ENCODE peak calls at places on chromosome 12, in seven cellular contexts. One of them, this sample, is unnamed.

GRCh38 chr12:2061402-2061801 is 8.6 kb downstream of the CACNA1C start:
- DNase-seq in right lobe of liver: no peak
- DNase-seq in heart right ventricle: peak; percentile 30
- DNase-seq in cardiac muscle cell: no peak
- DNase-seq in AG04450: no peak
- DNase-seq in coronary artery: no peak
- DNase-seq in kidney: no peak
- DNase-seq in this sample: no peak

GRCh38 chr12:64889434-64890216 is 65.2 kb downstream of the TBC1D30 start:
- DNase-seq in cardiac muscle cell: no peak
- DNase-seq in right lobe of liver: no peak
- DNase-seq in heart right ventricle: no peak
- DNase-seq in coronary artery: no peak
- DNase-seq in AG04450: no peak
- DNase-seq in kidney: no peak
- DNase-seq in this sample: no peak

GRCh38 chr12:51897181-51897580 is 9.3 kb downstream of the ANKRD33 start:
- DNase-seq in AG04450: no peak
- DNase-seq in right lobe of liver: no peak
- DNase-seq in kidney: no peak
- DNase-seq in heart right ventricle: peak; percentile 47
- DNase-seq in coronary artery: peak; percentile 66
- DNase-seq in cardiac muscle cell: peak; percentile 60
- DNase-seq in this sample: no peak

GRCh38 chr12:52837781-52838736 is 3.9 kb upstream of the KRT79 start:
- DNase-seq in right lobe of liver: no peak
- DNase-seq in cardiac muscle cell: peak; percentile 46
- DNase-seq in AG04450: no peak
- DNase-seq in coronary artery: no peak
- DNase-seq in kidney: no peak
- DNase-seq in heart right ventricle: no peak
- DNase-seq in this sample: no peak

GRCh38 chr12:95859344-95859816 is 628 bp downstream of the SNRPF start:
- DNase-seq in coronary artery: no peak
- DNase-seq in AG04450: no peak
- DNase-seq in heart right ventricle: no peak
- DNase-seq in kidney: no peak
- DNase-seq in right lobe of liver: no peak
- DNase-seq in cardiac muscle cell: peak; percentile 26
- DNase-seq in this sample: no peak

GRCh38 chr12:75289678-75290200 is 40.4 kb downstream of the CAPS2 start:
- DNase-seq in coronary artery: no peak
- DNase-seq in cardiac muscle cell: peak; percentile 19
- DNase-seq in AG04450: no peak
- DNase-seq in right lobe of liver: no peak
- DNase-seq in heart right ventricle: no peak
- DNase-seq in kidney: no peak
- DNase-seq in this sample: no peak

GRCh38 chr12:76006028-76006916 is 25.3 kb downstream of the PHLDA1 start:
- DNase-seq in AG04450: no peak
- DNase-seq in cardiac muscle cell: no peak
- DNase-seq in heart right ventricle: no peak
- DNase-seq in coronary artery: no peak
- DNase-seq in kidney: no peak
- DNase-seq in right lobe of liver: no peak
- DNase-seq in this sample: no peak

GRCh38 chr12:127147724-127148123 is 1119.2 kb upstream of the TMEM132C start:
- DNase-seq in AG04450: no peak
- DNase-seq in kidney: no peak
- DNase-seq in heart right ventricle: no peak
- DNase-seq in cardiac muscle cell: peak; percentile 28
- DNase-seq in right lobe of liver: no peak
- DNase-seq in coronary artery: no peak
- DNase-seq in this sample: no peak

GRCh38 chr12:9648701-9649531 is 20.6 kb upstream of the CLEC2D start:
- DNase-seq in AG04450: no peak
- DNase-seq in kidney: no peak
- DNase-seq in cardiac muscle cell: no peak
- DNase-seq in right lobe of liver: no peak
- DNase-seq in heart right ventricle: no peak
- DNase-seq in coronary artery: no peak
- DNase-seq in this sample: no peak

GRCh38 chr12:104805186-104805585 is 152.9 kb downstream of the SLC41A2 start:
- DNase-seq in cardiac muscle cell: peak; percentile 64
- DNase-seq in right lobe of liver: no peak
- DNase-seq in heart right ventricle: no peak
- DNase-seq in coronary artery: no peak
- DNase-seq in AG04450: peak; percentile 20
- DNase-seq in kidney: no peak
- DNase-seq in this sample: no peak

GRCh38 chr12:110937104-110937641 is 16.8 kb upstream of the MYL2 start:
- DNase-seq in heart right ventricle: peak; percentile 67
- DNase-seq in right lobe of liver: peak; percentile 64
- DNase-seq in kidney: peak; percentile 78
- DNase-seq in cardiac muscle cell: peak; percentile 59
- DNase-seq in AG04450: no peak
- DNase-seq in coronary artery: no peak
- DNase-seq in this sample: no peak
- H3K4me3 ChIP-seq in heart right ventricle: peak overlapping the region; percentile 27
- H3K4me3 ChIP-seq in right lobe of liver: no peak overlapping the region
- H3K4me3 ChIP-seq in kidney: no peak overlapping the region
- H3K4me3 ChIP-seq in cardiac muscle cell: peak overlapping the region; percentile 0
- H3K4me3 ChIP-seq in AG04450: no peak overlapping the region
- H3K4me3 ChIP-seq in coronary artery: no peak overlapping the region
- H3K4me3 ChIP-seq in this sample: no peak overlapping the region

GRCh38 chr12:119727600-119728436 is 59.9 kb downstream of the PRKAB1 start:
- DNase-seq in coronary artery: no peak
- DNase-seq in AG04450: no peak
- DNase-seq in kidney: no peak
- DNase-seq in right lobe of liver: no peak
- DNase-seq in cardiac muscle cell: no peak
- DNase-seq in heart right ventricle: no peak
- DNase-seq in this sample: no peak

GRCh38 chr12:119725523-119725922 is 57.6 kb downstream of the PRKAB1 start:
- DNase-seq in right lobe of liver: no peak
- DNase-seq in AG04450: no peak
- DNase-seq in cardiac muscle cell: no peak
- DNase-seq in heart right ventricle: no peak
- DNase-seq in coronary artery: no peak
- DNase-seq in kidney: no peak
- DNase-seq in this sample: no peak

GRCh38 chr12:119730381-119730780 is 62.4 kb downstream of the PRKAB1 start:
- DNase-seq in AG04450: no peak
- DNase-seq in kidney: no peak
- DNase-seq in heart right ventricle: no peak
- DNase-seq in cardiac muscle cell: no peak
- DNase-seq in coronary artery: no peak
- DNase-seq in right lobe of liver: no peak
- DNase-seq in this sample: no peak

GRCh38 chr12:119729871-119730270 is 61.9 kb downstream of the PRKAB1 start:
- DNase-seq in AG04450: no peak
- DNase-seq in coronary artery: no peak
- DNase-seq in kidney: no peak
- DNase-seq in cardiac muscle cell: no peak
- DNase-seq in right lobe of liver: no peak
- DNase-seq in heart right ventricle: no peak
- DNase-seq in this sample: no peak

DNA sequence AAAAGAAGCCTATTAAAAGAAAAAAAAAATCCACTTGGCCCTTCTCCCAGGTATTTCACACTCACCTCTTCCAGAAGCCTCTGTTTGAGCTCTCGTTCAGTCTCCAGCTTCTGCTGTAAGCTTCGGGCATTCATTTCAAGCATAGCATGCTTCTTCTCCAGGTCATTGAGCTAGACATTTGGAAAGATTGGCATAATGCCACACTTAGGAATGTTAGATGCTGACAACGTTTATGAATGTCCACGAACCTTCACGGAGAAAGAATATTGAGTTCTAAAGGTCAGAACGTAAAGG is 60.5 kb downstream of the PRKAB1 start:
- DNase-seq in AG04450: no peak
- DNase-seq in right lobe of liver: no peak
- DNase-seq in heart right ventricle: no peak
- DNase-seq in cardiac muscle cell: no peak
- DNase-seq in coronary artery: no peak
- DNase-seq in kidney: no peak
- DNase-seq in this sample: no peak
- H3K27ac ChIP-seq in AG04450: no peak overlapping the region
- H3K27ac ChIP-seq in right lobe of liver: no peak overlapping the region
- H3K27ac ChIP-seq in heart right ventricle: no peak overlapping the region
- H3K27ac ChIP-seq in cardiac muscle cell: no peak overlapping the region
- H3K27ac ChIP-seq in coronary artery: no peak overlapping the region
- H3K27ac ChIP-seq in kidney: peak overlapping the region; percentile 23
- H3K27ac ChIP-seq in this sample: no peak overlapping the region

GRCh38 chr12:47963340-47964040 is at the start of gene TMEM106C:
- DNase-seq in AG04450: peak; percentile 74
- DNase-seq in kidney: peak; percentile 96
- DNase-seq in right lobe of liver: peak; percentile 94
- DNase-seq in cardiac muscle cell: peak; percentile 94
- DNase-seq in coronary artery: peak; percentile 91
- DNase-seq in heart right ventricle: peak; percentile 94
- DNase-seq in this sample: peak; percentile 49
- TF ChIP-seq CTCF in AG04450: peak; percentile 99
- TF ChIP-seq CTCF in kidney: peak; percentile 97
- TF ChIP-seq CTCF in right lobe of liver: peak; percentile 88
- TF ChIP-seq CTCF in cardiac muscle cell: peak; percentile 97
- TF ChIP-seq CTCF in coronary artery: peak; percentile 95
- TF ChIP-seq CTCF in heart right ventricle: peak; percentile 99
- TF ChIP-seq CTCF in this sample: peak; percentile 96

GRCh38 chr12:29722164-29722563 is 61.6 kb downstream of the TMTC1 start:
- DNase-seq in right lobe of liver: no peak
- DNase-seq in coronary artery: no peak
- DNase-seq in kidney: no peak
- DNase-seq in cardiac muscle cell: no peak
- DNase-seq in AG04450: no peak
- DNase-seq in heart right ventricle: no peak
- DNase-seq in this sample: no peak

GRCh38 chr12:29728033-29728432 is 55.7 kb downstream of the TMTC1 start:
- DNase-seq in heart right ventricle: no peak
- DNase-seq in kidney: no peak
- DNase-seq in coronary artery: no peak
- DNase-seq in cardiac muscle cell: no peak
- DNase-seq in right lobe of liver: no peak
- DNase-seq in AG04450: no peak
- DNase-seq in this sample: no peak

GRCh38 chr12:29726741-29727348 is 56.9 kb downstream of the TMTC1 start:
- DNase-seq in AG04450: no peak
- DNase-seq in kidney: no peak
- DNase-seq in right lobe of liver: no peak
- DNase-seq in heart right ventricle: no peak
- DNase-seq in coronary artery: no peak
- DNase-seq in cardiac muscle cell: no peak
- DNase-seq in this sample: no peak

GRCh38 chr12:29725587-29726320 is 58.0 kb downstream of the TMTC1 start:
- DNase-seq in right lobe of liver: no peak
- DNase-seq in AG04450: no peak
- DNase-seq in kidney: no peak
- DNase-seq in cardiac muscle cell: peak; percentile 97
- DNase-seq in coronary artery: peak; percentile 86
- DNase-seq in heart right ventricle: peak; percentile 68
- DNase-seq in this sample: peak; percentile 31

GRCh38 chr12:29726321-29726692 is 57.4 kb downstream of the TMTC1 start:
- DNase-seq in kidney: no peak
- DNase-seq in right lobe of liver: no peak
- DNase-seq in cardiac muscle cell: peak; percentile 74
- DNase-seq in heart right ventricle: no peak
- DNase-seq in coronary artery: no peak
- DNase-seq in AG04450: no peak
- DNase-seq in this sample: no peak
- H3K4me3 ChIP-seq in kidney: no peak overlapping the region
- H3K4me3 ChIP-seq in right lobe of liver: no peak overlapping the region
- H3K4me3 ChIP-seq in cardiac muscle cell: no peak overlapping the region
- H3K4me3 ChIP-seq in heart right ventricle: no peak overlapping the region
- H3K4me3 ChIP-seq in coronary artery: peak overlapping the region; percentile 25
- H3K4me3 ChIP-seq in AG04450: no peak overlapping the region
- H3K4me3 ChIP-seq in this sample: peak overlapping the region; percentile 30

GRCh38 chr12:26240329-26240815 is 45.0 kb downstream of the SSPN start:
- DNase-seq in heart right ventricle: no peak
- DNase-seq in cardiac muscle cell: no peak
- DNase-seq in coronary artery: no peak
- DNase-seq in AG04450: no peak
- DNase-seq in right lobe of liver: no peak
- DNase-seq in kidney: no peak
- DNase-seq in this sample: no peak
- H3K27ac ChIP-seq in heart right ventricle: no peak overlapping the region
- H3K27ac ChIP-seq in cardiac muscle cell: no peak overlapping the region
- H3K27ac ChIP-seq in coronary artery: no peak overlapping the region
- H3K27ac ChIP-seq in AG04450: no peak overlapping the region
- H3K27ac ChIP-seq in right lobe of liver: no peak overlapping the region
- H3K27ac ChIP-seq in kidney: no peak overlapping the region
- H3K27ac ChIP-seq in this sample: no peak overlapping the region

DNA sequence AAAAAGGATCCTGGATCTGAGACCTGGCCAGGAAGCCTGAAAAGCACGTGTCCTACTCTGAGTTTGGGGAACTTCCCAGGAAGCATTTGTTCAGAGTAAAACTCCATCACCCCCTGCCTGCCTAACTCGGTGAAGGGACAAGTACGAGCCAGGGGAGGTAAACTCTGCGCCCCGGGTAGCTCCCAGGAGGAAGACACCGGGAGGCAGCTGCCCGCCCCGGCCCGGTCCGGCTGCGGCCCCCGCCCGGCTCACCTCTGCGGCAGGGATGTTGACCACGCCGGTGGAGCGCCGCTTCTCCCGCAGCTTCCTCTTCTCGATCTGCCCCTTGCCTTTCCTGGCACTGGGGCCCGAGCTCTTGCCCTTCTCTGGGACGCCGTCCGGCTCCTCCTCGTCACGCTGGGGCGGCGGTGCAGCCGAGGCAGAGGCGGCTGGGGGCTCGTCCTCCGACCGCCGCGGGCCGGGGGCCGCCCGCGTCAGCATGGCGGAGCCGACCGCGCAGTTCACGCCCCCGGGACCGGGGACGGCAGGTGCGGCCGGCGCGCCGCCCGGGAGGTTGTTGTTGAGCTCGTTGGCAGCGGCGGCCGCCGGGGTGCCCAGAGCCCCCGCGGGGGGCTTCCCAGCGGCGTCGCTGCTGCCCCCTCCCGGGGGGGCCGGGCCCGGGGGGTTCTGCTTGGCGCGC is 1.1 kb downstream of the PAWR start:
- DNase-seq in cardiac muscle cell: peak; percentile 55
- DNase-seq in AG04450: no peak
- DNase-seq in right lobe of liver: peak; percentile 57
- DNase-seq in coronary artery: peak; percentile 79
- DNase-seq in kidney: peak; percentile 80
- DNase-seq in heart right ventricle: peak; percentile 37
- DNase-seq in this sample: peak; percentile 7
- TF ChIP-seq CTCF in cardiac muscle cell: no peak
- TF ChIP-seq CTCF in AG04450: no peak
- TF ChIP-seq CTCF in right lobe of liver: no peak
- TF ChIP-seq CTCF in coronary artery: no peak
- TF ChIP-seq CTCF in kidney: peak; percentile 6
- TF ChIP-seq CTCF in heart right ventricle: no peak
- TF ChIP-seq CTCF in this sample: no peak

GRCh38 chr12:6212086-6212485 is 11.9 kb downstream of the CD9 start:
- DNase-seq in right lobe of liver: no peak
- DNase-seq in heart right ventricle: no peak
- DNase-seq in cardiac muscle cell: no peak
- DNase-seq in AG04450: no peak
- DNase-seq in coronary artery: no peak
- DNase-seq in kidney: no peak
- DNase-seq in this sample: no peak
- H3K4me3 ChIP-seq in right lobe of liver: no peak overlapping the region
- H3K4me3 ChIP-seq in heart right ventricle: no peak overlapping the region
- H3K4me3 ChIP-seq in cardiac muscle cell: no peak overlapping the region
- H3K4me3 ChIP-seq in AG04450: no peak overlapping the region
- H3K4me3 ChIP-seq in coronary artery: peak overlapping the region; percentile 5
- H3K4me3 ChIP-seq in kidney: no peak overlapping the region
- H3K4me3 ChIP-seq in this sample: no peak overlapping the region